ENCODE peak calls at places on chromosome 6, in five cellular contexts. V is mucosa of gallbladder, I is AG08396, U is T-helper 9 cell, J is Panc1. R is an unnamed sample.

GRCh38 chr6:40791004-40791403 is 203.8 kb upstream of the LRFN2 start:
- DNase-seq in V (no peak), I (no peak), U (no peak), J (no peak), R (peak)

GRCh38 chr6:167781066-167781767 is 45.5 kb upstream of the AFDN start:
- DNase-seq in V (no peak), I (no peak), U (no peak), J (no peak), R (peak)

GRCh38 chr6:52297433-52297832 is 12.9 kb upstream of the MCM3 start:
- DNase-seq in V (no peak), I (no peak), U (no peak), J (no peak), R (no peak)

GRCh38 chr6:113994934-113995342 is 24.0 kb upstream of the HDAC2 start:
- DNase-seq in V (no peak), I (peak), U (no peak), J (peak), R (peak)

GRCh38 chr6:139037490-139037889 is 8.9 kb downstream of the ABRACL start:
- DNase-seq in V (no peak), I (peak), U (no peak), J (no peak), R (peak)

GRCh38 chr6:139291813-139292619 is at the start of gene TXLNB:
- DNase-seq in V (peak), I (peak), U (peak), J (no peak), R (peak)

GRCh38 chr6:148746363-148747144 is at the start of gene UST:
- DNase-seq in V (peak), I (peak), U (peak), J (no peak), R (peak)

GRCh38 chr6:143098054-143098673 is 37.5 kb downstream of the AIG1 start:
- DNase-seq in V (no peak), I (no peak), U (no peak), J (no peak), R (no peak)

R was measured in renal cortical epithelial cell.